ENCODE peak calls at places on chromosomes 3 and 15, in four cellular contexts. D, X, P and L are unnamed samples.

GRCh38 chr3:114551770-114552526 is 258.1 kb downstream of the TIGIT start:
- DNase-seq in D (no peak), X (peak), P (no peak), L (peak)

GRCh38 chr3:30544811-30545210 is 61.6 kb upstream of the TGFBR2 start:
- DNase-seq in D (no peak), X (peak), P (peak), L (peak)

GRCh38 chr3:106631378-106632083 is 745.7 kb upstream of the CCDC54 start:
- DNase-seq in D (no peak), X (no peak), P (no peak), L (no peak)

GRCh38 chr3:146834917-146835316 is 229.8 kb upstream of the PLSCR5 start:
- DNase-seq in D (no peak), X (no peak), P (no peak), L (no peak)

GRCh38 chr3:40680685-40681657 is 156.2 kb downstream of the ZNF621 start:
- DNase-seq in D (no peak), X (no peak), P (no peak), L (no peak)

GRCh38 chr15:75696303-75696657 is 16.4 kb downstream of the CSPG4 start:
- DNase-seq in D (peak), X (no peak), P (no peak), L (no peak)

GRCh38 chr3:150216866-150217600 is 191.1 kb upstream of the TSC22D2 start:
- DNase-seq in D (no peak), X (no peak), P (no peak), L (no peak)

GRCh38 chr15:80265021-80265420 is 13.0 kb upstream of the CTXND1 start:
- DNase-seq in D (no peak), X (peak), P (no peak), L (no peak)

GRCh38 chr15:77753238-77753873 is 120.6 kb upstream of the LINGO1 start:
- DNase-seq in D (no peak), X (peak), P (no peak), L (no peak)

GRCh38 chr3:69084326-69084667 is 440 bp upstream of the ARL6IP5 start:
- DNase-seq in D (no peak), X (peak), P (no peak), L (peak)

GRCh38 chr3:116059421-116060096 is 385.7 kb downstream of the LSAMP start:
- DNase-seq in D (no peak), X (peak), P (peak), L (peak)

GRCh38 chr15:42911058-42911592 is 9.5 kb downstream of the TTBK2 start:
- DNase-seq in D (no peak), X (peak), P (no peak), L (no peak)

GRCh38 chr3:46948830-46949671 is 27.5 kb downstream of the CCDC12 start:
- DNase-seq in D (no peak), X (no peak), P (no peak), L (no peak)

GRCh38 chr3:155019576-155019975 is 60.5 kb upstream of the MME start:
- DNase-seq in D (no peak), X (peak), P (peak), L (no peak)

GRCh38 chr3:41525288-41526064 is 326.2 kb downstream of the CTNNB1 start:
- DNase-seq in D (peak), X (no peak), P (no peak), L (no peak)

GRCh38 chr3:124748560-124749198 is 18.4 kb downstream of the UMPS start:
- DNase-seq in D (peak), X (no peak), P (no peak), L (no peak)